ENCODE peak calls at places on chromosomes 16 and 17, in six cellular contexts. F is uterus, H is Peyer's patch, R is stomach, E is heart right ventricle, K is adipocyte. M is an unnamed sample. For H3K4me1 and H3K36me3, the result is how much of the 10 kb centered on the place peaks cover.

GRCh38 chr17:15453782-15454181 is 13.6 kb downstream of the CDRT4 start:
- DNase-seq in F (no peak), H (no peak), R (no peak), E (no peak), K (no peak), M (no peak)

GRCh38 chr16:70476272-70477020 is 22.1 kb downstream of the FCSK start:
- DNase-seq in F (no peak), H (no peak), R (peak), E (no peak), K (peak), M (no peak)

GRCh38 chr16:86819523-86819887 is 241.2 kb downstream of the FOXL1 start:
- DNase-seq in F (no peak), H (no peak), R (no peak), E (no peak), K (peak), M (no peak)

GRCh38 chr17:71899317-71899716 is 221.5 kb upstream of the SOX9 start:
- DNase-seq in F (no peak), H (no peak), R (no peak), E (no peak), K (no peak), M (no peak)

GRCh38 chr16:57540387-57540786 is 2.1 kb upstream of the ADGRG5 start:
- DNase-seq in F (peak), H (peak), R (peak), E (peak), K (no peak), M (no peak)

GRCh38 chr17:78346605-78347250 is 13.1 kb downstream of the SOCS3 start:
- DNase-seq in F (no peak), H (no peak), R (no peak), E (no peak), K (no peak), M (no peak)

GRCh38 chr16:75591001-75591852 is 25.0 kb downstream of the GABARAPL2 start:
- DNase-seq in F (peak), H (no peak), R (no peak), E (peak), K (peak), M (no peak)

GRCh38 chr17:13385481-13385907 is 216.2 kb downstream of the HS3ST3A1 start:
- DNase-seq in F (no peak), H (no peak), R (no peak), E (no peak), K (no peak), M (no peak)

GRCh38 chr17:7060165-7060890 is 16.4 kb upstream of the SLC16A11 start:
- DNase-seq in F (no peak), H (no peak), R (peak), E (no peak), K (no peak), M (no peak)

DNA sequence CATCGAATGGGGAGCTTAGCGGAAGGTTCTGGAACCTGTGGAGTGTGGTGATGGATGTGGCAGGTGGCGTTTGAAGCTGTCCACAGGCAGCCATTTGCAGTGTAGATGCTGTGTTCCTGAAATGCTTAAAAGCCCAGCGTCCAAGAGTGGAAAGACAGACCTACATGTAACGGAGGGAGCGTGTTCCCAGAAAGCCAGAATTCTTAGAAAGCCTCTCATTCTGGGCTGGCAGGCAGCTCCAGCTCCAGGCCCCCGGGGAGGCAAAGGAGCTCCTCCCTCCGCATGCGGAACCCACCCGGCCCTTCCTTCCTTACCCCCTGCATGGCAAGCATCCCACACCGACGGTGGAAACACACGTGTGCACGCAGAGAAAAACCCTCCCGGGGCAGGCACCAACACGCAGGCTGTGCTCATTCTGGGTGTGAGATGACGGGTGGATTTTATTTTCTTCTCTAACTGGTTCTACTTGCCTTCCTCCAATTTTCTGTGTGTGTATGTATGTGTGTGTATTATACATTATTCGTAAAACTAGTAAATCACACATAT is 22.0 kb downstream of the CARD14 start:
- DNase-seq in F (no peak), H (no peak), R (no peak), E (peak), K (no peak), M (no peak)
- H3K4me1 ChIP-seq in F (under half), H (under half), R (under half), E (under half), K (under half), M (under half)

GRCh38 chr16:1759511-1759910 is 11.8 kb downstream of the NME3 start:
- DNase-seq in F (no peak), H (no peak), R (no peak), E (no peak), K (no peak), M (no peak)
- H3K36me3 ChIP-seq in F (under half), H (half or more), R (half or more), E (half or more), K (half or more), M (under half)

GRCh38 chr17:41648411-41649195 is 24.2 kb upstream of the KRT17 start:
- DNase-seq in F (peak), H (peak), R (peak), E (peak), K (peak), M (peak)
- H3K4me3 ChIP-seq in F (peak), H (peak), R (peak), E (peak), K (peak), M (peak)

DNA sequence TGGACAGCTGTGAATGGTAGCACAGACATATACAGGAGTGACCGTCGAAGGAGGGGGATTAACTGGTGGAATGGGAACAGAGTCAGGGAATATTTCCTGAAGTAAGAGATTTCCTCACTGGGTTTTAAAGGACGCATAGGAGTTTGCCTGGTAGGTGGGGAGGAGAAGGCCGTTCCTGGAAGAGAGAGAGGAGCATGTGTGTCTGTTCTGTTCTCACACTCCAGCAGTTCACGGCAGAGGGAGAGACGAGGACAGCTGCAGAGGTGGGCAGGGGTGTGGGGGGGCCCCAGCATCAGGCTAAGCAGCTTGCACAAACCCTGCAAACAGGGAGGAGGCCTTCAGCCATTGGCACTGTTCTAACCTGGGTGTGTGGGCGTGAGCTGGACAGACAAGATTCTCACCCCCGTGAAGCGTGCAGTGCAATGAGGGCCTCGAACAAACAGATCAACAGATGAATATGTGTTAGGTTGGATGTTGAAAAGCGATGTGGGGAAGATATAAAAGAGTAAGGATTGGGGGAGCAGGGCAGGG is 85.3 kb upstream of the GSE1 start:
- DNase-seq in F (no peak), H (no peak), R (no peak), E (no peak), K (no peak), M (no peak)
- H3K4me1 ChIP-seq in F (under half), H (under half), R (under half), E (half or more), K (under half), M (under half)

GRCh38 chr17:41910701-41911391 is 7.9 kb downstream of the ACLY start:
- DNase-seq in F (no peak), H (no peak), R (no peak), E (no peak), K (peak), M (no peak)
- H3K36me3 ChIP-seq in F (under half), H (half or more), R (half or more), E (half or more), K (half or more), M (half or more)

GRCh38 chr16:2979669-2980226 is 498 bp downstream of the PKMYT1 start:
- DNase-seq in F (no peak), H (no peak), R (no peak), E (no peak), K (peak), M (no peak)

GRCh38 chr16:2981899-2982250 is 1.6 kb upstream of the PKMYT1 start:
- DNase-seq in F (no peak), H (no peak), R (no peak), E (no peak), K (no peak), M (no peak)

GRCh38 chr16:2980227-2981176 is at the start of gene PKMYT1:
- DNase-seq in F (peak), H (peak), R (peak), E (peak), K (peak), M (peak)

GRCh38 chr16:2982402-2982801 is 2.2 kb upstream of the PKMYT1 start:
- DNase-seq in F (no peak), H (no peak), R (no peak), E (no peak), K (no peak), M (no peak)

GRCh38 chr16:2981177-2981898 is 1.1 kb upstream of the PKMYT1 start:
- DNase-seq in F (no peak), H (no peak), R (no peak), E (no peak), K (no peak), M (no peak)
- H3K4me3 ChIP-seq in F (peak), H (peak), R (no peak), E (peak), K (peak), M (no peak)

DNA sequence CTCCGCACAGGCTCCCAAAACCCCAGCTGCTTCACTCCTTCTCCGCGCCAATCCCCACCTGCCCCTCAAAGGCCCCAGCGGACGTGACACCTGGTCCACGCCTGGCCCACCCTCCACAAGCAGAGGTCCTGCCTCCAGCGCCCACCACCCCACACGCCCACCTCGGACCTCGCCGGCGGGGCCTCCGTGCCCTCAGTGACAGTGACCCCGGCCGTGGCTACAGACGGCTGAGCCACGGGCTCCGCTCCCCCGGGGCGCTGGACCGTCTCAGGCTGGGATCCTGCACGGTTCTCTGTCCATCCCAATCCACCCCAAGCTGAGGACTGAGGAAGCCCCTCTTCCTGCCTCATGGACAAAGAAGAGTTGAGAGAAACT is 25.1 kb downstream of the PIEZO1 start:
- DNase-seq in F (no peak), H (no peak), R (no peak), E (no peak), K (no peak), M (no peak)
- H3K4me1 ChIP-seq in F (under half), H (under half), R (half or more), E (half or more), K (under half), M (under half)

DNA sequence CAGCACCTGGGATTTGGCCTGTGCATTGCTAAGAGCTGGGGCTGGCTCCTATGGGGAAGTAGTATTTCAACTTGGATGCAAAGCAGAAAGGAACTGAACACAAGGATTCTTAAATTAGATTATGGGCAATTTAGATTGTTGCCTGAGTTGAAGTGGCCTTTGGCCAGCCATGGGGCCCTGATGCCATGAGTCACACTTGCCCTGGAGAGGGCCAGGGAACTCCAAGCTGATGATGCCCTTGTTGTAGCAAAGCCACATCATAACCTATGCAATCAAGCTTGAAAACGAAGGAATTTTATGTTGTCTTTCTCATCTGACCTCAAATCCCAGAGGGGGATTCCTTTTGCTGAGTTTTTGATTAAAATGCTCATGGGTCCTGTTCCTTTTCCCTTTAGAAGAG is 3.9 kb upstream of the SPATA32 start:
- DNase-seq in F (no peak), H (no peak), R (no peak), E (no peak), K (peak), M (no peak)
- H3K36me3 ChIP-seq in F (under half), H (half or more), R (half or more), E (half or more), K (half or more), M (half or more)

M was measured in effector memory CD4-positive, alpha-beta T cell.